ENCODE peak calls at places on chromosomes 7 and 10, in ten cellular contexts. P is lower lobe of right lung; N is stimulated activated naive CD8-positive, alpha-beta T cell treated with anti-CD3 and anti-CD28 coated beads, Interleukin-15, Interleukin-2, amounts not matched to agents 100 U/mL and 50 U/mL, for 24 hours; U is NCI-H1417; Z is body of pancreas; O is T-helper 1 cell; M is SHP77; Y is heart right ventricle; C is endothelial cell; B is ascending aorta. H is an unnamed sample.

GRCh38 chr7:10022957-10023356 is 950.7 kb upstream of the PHF14 start:
- DNase-seq in P (no peak), N (no peak), U (no peak), Z (peak), O (no peak), M (peak), Y (no peak), C (peak), B (no peak), H (peak)

GRCh38 chr10:129756912-129757861 is 206.9 kb downstream of the EBF3 start:
- DNase-seq in P (peak), N (no peak), U (no peak), Z (peak), O (no peak), M (no peak), Y (no peak), C (peak), B (peak), H (no peak)

GRCh38 chr7:103149808-103150180 is 895 bp upstream of the NAPEPLD start:
- DNase-seq in P (no peak), N (no peak), U (peak), Z (no peak), O (no peak), M (no peak), Y (no peak), C (no peak), B (no peak), H (no peak)

GRCh38 chr7:95955748-95956147 is 183.4 kb downstream of the DYNC1I1 start:
- DNase-seq in P (no peak), N (no peak), U (no peak), Z (no peak), O (no peak), M (no peak), Y (no peak), C (no peak), B (no peak), H (no peak)

GRCh38 chr7:151071032-151071866 is 9.4 kb downstream of the FASTK start:
- DNase-seq in P (no peak), N (no peak), U (no peak), Z (no peak), O (no peak), M (no peak), Y (no peak), C (no peak), B (no peak), H (no peak)

GRCh38 chr7:23873306-23873705 is 163.3 kb downstream of the STK31 start:
- DNase-seq in P (no peak), N (no peak), U (no peak), Z (no peak), O (no peak), M (no peak), Y (no peak), C (no peak), B (no peak), H (no peak)

GRCh38 chr7:1056006-1056784 is 11.8 kb downstream of the GPR146 start:
- DNase-seq in P (peak), N (no peak), U (no peak), Z (no peak), O (no peak), M (peak), Y (no peak), C (peak), B (no peak), H (no peak)

GRCh38 chr10:62818426-62819011 is 2.4 kb upstream of the EGR2 start:
- DNase-seq in P (peak), N (peak), U (no peak), Z (peak), O (no peak), M (no peak), Y (peak), C (peak), B (no peak), H (no peak)

GRCh38 chr7:82194011-82194410 is 249.6 kb downstream of the CACNA2D1 start:
- DNase-seq in P (no peak), N (no peak), U (no peak), Z (no peak), O (no peak), M (no peak), Y (no peak), C (no peak), B (no peak), H (no peak)